ENCODE peak calls at places on chromosome 10, in five cellular contexts. One of them, this sample, is unnamed.

GRCh38 chr10:72106154-72106849 is 18.0 kb upstream of the SPOCK2 start:
- DNase-seq in NCI-H1417: no peak
- DNase-seq in immature natural killer cell: no peak
- DNase-seq in fibroblast of lung: no peak
- DNase-seq in iPS-NIHi11: no peak
- DNase-seq in this sample: no peak

GRCh38 chr10:24854256-24854655 is 98.2 kb downstream of the PRTFDC1 start:
- DNase-seq in iPS-NIHi11: no peak
- DNase-seq in NCI-H1417: no peak
- DNase-seq in fibroblast of lung: no peak
- DNase-seq in immature natural killer cell: no peak
- DNase-seq in this sample: no peak

GRCh38 chr10:101829561-101830315 is 11.5 kb upstream of the OGA start:
- DNase-seq in iPS-NIHi11: peak
- DNase-seq in NCI-H1417: no peak
- DNase-seq in fibroblast of lung: no peak
- DNase-seq in immature natural killer cell: peak
- DNase-seq in this sample: peak

GRCh38 chr10:61609609-61610166 is 53.0 kb upstream of the CABCOCO1 start:
- DNase-seq in fibroblast of lung: no peak
- DNase-seq in iPS-NIHi11: no peak
- DNase-seq in NCI-H1417: no peak
- DNase-seq in immature natural killer cell: no peak
- DNase-seq in this sample: no peak

GRCh38 chr10:49298666-49298989 is 342 bp upstream of the C10orf71 start:
- DNase-seq in immature natural killer cell: no peak
- DNase-seq in iPS-NIHi11: no peak
- DNase-seq in fibroblast of lung: no peak
- DNase-seq in NCI-H1417: no peak
- DNase-seq in this sample: no peak

GRCh38 chr10:93993782-93994668 is at the start of gene PLCE1:
- DNase-seq in NCI-H1417: peak
- DNase-seq in fibroblast of lung: peak
- DNase-seq in immature natural killer cell: no peak
- DNase-seq in iPS-NIHi11: peak
- DNase-seq in this sample: no peak

GRCh38 chr10:96651998-96652431 is 65.2 kb upstream of the TM9SF3 start:
- DNase-seq in fibroblast of lung: no peak
- DNase-seq in iPS-NIHi11: no peak
- DNase-seq in immature natural killer cell: peak
- DNase-seq in NCI-H1417: no peak
- DNase-seq in this sample: no peak

GRCh38 chr10:70234668-70235447 is 1.6 kb upstream of the PPA1 start:
- DNase-seq in iPS-NIHi11: no peak
- DNase-seq in immature natural killer cell: no peak
- DNase-seq in fibroblast of lung: peak
- DNase-seq in NCI-H1417: no peak
- DNase-seq in this sample: no peak

GRCh38 chr10:43136432-43136831 is 1.8 kb upstream of the CSGALNACT2 start:
- DNase-seq in immature natural killer cell: no peak
- DNase-seq in NCI-H1417: no peak
- DNase-seq in fibroblast of lung: no peak
- DNase-seq in iPS-NIHi11: no peak
- DNase-seq in this sample: no peak

GRCh38 chr10:79937661-79938226 is 11.2 kb downstream of the SFTPD start:
- DNase-seq in immature natural killer cell: no peak
- DNase-seq in iPS-NIHi11: no peak
- DNase-seq in NCI-H1417: no peak
- DNase-seq in fibroblast of lung: no peak
- DNase-seq in this sample: no peak

GRCh38 chr10:18473424-18474110 is 177.8 kb downstream of the NSUN6 start:
- DNase-seq in iPS-NIHi11: no peak
- DNase-seq in NCI-H1417: peak
- DNase-seq in fibroblast of lung: peak
- DNase-seq in immature natural killer cell: no peak
- DNase-seq in this sample: no peak

GRCh38 chr10:72564596-72564995 is 61.3 kb downstream of the MICU1 start:
- DNase-seq in immature natural killer cell: no peak
- DNase-seq in fibroblast of lung: peak
- DNase-seq in NCI-H1417: no peak
- DNase-seq in iPS-NIHi11: no peak
- DNase-seq in this sample: no peak

GRCh38 chr10:119700321-119700954 is 25.4 kb upstream of the INPP5F start:
- DNase-seq in fibroblast of lung: no peak
- DNase-seq in NCI-H1417: no peak
- DNase-seq in immature natural killer cell: no peak
- DNase-seq in iPS-NIHi11: no peak
- DNase-seq in this sample: no peak

GRCh38 chr10:24920907-24921881 is 31.2 kb downstream of the PRTFDC1 start:
- DNase-seq in NCI-H1417: no peak
- DNase-seq in immature natural killer cell: peak
- DNase-seq in fibroblast of lung: peak
- DNase-seq in iPS-NIHi11: peak
- DNase-seq in this sample: no peak

GRCh38 chr10:14667270-14667669 is 107.4 kb downstream of the FAM107B start:
- DNase-seq in iPS-NIHi11: no peak
- DNase-seq in immature natural killer cell: no peak
- DNase-seq in fibroblast of lung: no peak
- DNase-seq in NCI-H1417: no peak
- DNase-seq in this sample: no peak

GRCh38 chr10:117621196-117621595 is 78.7 kb downstream of the EMX2 start:
- DNase-seq in immature natural killer cell: no peak
- DNase-seq in NCI-H1417: no peak
- DNase-seq in fibroblast of lung: no peak
- DNase-seq in iPS-NIHi11: no peak
- DNase-seq in this sample: no peak

GRCh38 chr10:14758994-14759664 is 15.6 kb downstream of the FAM107B start:
- DNase-seq in iPS-NIHi11: no peak
- DNase-seq in fibroblast of lung: no peak
- DNase-seq in immature natural killer cell: no peak
- DNase-seq in NCI-H1417: no peak
- DNase-seq in this sample: no peak

GRCh38 chr10:133131053-133131452 is 29.0 kb upstream of the KNDC1 start:
- DNase-seq in iPS-NIHi11: no peak
- DNase-seq in NCI-H1417: no peak
- DNase-seq in fibroblast of lung: no peak
- DNase-seq in immature natural killer cell: no peak
- DNase-seq in this sample: peak

GRCh38 chr10:109838592-109839244 is 84.6 kb downstream of the XPNPEP1 start:
- DNase-seq in fibroblast of lung: no peak
- DNase-seq in immature natural killer cell: no peak
- DNase-seq in NCI-H1417: no peak
- DNase-seq in iPS-NIHi11: no peak
- DNase-seq in this sample: no peak

GRCh38 chr10:30391266-30391665 is 42.2 kb upstream of the MTPAP start:
- DNase-seq in iPS-NIHi11: no peak
- DNase-seq in NCI-H1417: no peak
- DNase-seq in immature natural killer cell: no peak
- DNase-seq in fibroblast of lung: no peak
- DNase-seq in this sample: no peak

GRCh38 chr10:103763374-103764202 is 91.8 kb downstream of the SH3PXD2A start:
- DNase-seq in immature natural killer cell: peak
- DNase-seq in iPS-NIHi11: no peak
- DNase-seq in NCI-H1417: no peak
- DNase-seq in fibroblast of lung: no peak
- DNase-seq in this sample: no peak

GRCh38 chr10:113689574-113689973 is 9.9 kb downstream of the CASP7 start:
- DNase-seq in immature natural killer cell: no peak
- DNase-seq in fibroblast of lung: no peak
- DNase-seq in NCI-H1417: no peak
- DNase-seq in iPS-NIHi11: no peak
- DNase-seq in this sample: no peak

GRCh38 chr10:123203393-123204126 is 49.4 kb downstream of the BUB3 start:
- DNase-seq in immature natural killer cell: no peak
- DNase-seq in NCI-H1417: no peak
- DNase-seq in fibroblast of lung: no peak
- DNase-seq in iPS-NIHi11: no peak
- DNase-seq in this sample: no peak

GRCh38 chr10:630581-631073 is 58.8 kb downstream of the DIP2C start:
- DNase-seq in iPS-NIHi11: no peak
- DNase-seq in immature natural killer cell: no peak
- DNase-seq in NCI-H1417: no peak
- DNase-seq in fibroblast of lung: no peak
- DNase-seq in this sample: no peak

GRCh38 chr10:24974978-24975377 is 22.6 kb upstream of the PRTFDC1 start:
- DNase-seq in NCI-H1417: no peak
- DNase-seq in iPS-NIHi11: no peak
- DNase-seq in immature natural killer cell: no peak
- DNase-seq in fibroblast of lung: peak
- DNase-seq in this sample: no peak

GRCh38 chr10:91185239-91185875 is 35.1 kb upstream of the PCGF5 start:
- DNase-seq in immature natural killer cell: no peak
- DNase-seq in fibroblast of lung: peak
- DNase-seq in iPS-NIHi11: no peak
- DNase-seq in NCI-H1417: no peak
- DNase-seq in this sample: no peak

GRCh38 chr10:73648252-73648651 is 7.0 kb upstream of the MYOZ1 start:
- DNase-seq in immature natural killer cell: no peak
- DNase-seq in iPS-NIHi11: peak
- DNase-seq in NCI-H1417: no peak
- DNase-seq in fibroblast of lung: no peak
- DNase-seq in this sample: no peak

GRCh38 chr10:33193057-33193866 is 141.2 kb downstream of the NRP1 start:
- DNase-seq in NCI-H1417: peak
- DNase-seq in fibroblast of lung: peak
- DNase-seq in immature natural killer cell: peak
- DNase-seq in iPS-NIHi11: peak
- DNase-seq in this sample: peak

GRCh38 chr10:10734356-10735064 is 283.2 kb upstream of the CELF2 start:
- DNase-seq in immature natural killer cell: no peak
- DNase-seq in fibroblast of lung: no peak
- DNase-seq in NCI-H1417: no peak
- DNase-seq in iPS-NIHi11: no peak
- DNase-seq in this sample: no peak

GRCh38 chr10:45602082-45602730 is 70.4 kb downstream of the ZFAND4 start:
- DNase-seq in immature natural killer cell: no peak
- DNase-seq in fibroblast of lung: peak
- DNase-seq in NCI-H1417: no peak
- DNase-seq in iPS-NIHi11: no peak
- DNase-seq in this sample: no peak

GRCh38 chr10:69640196-69640980 is 10.3 kb downstream of the FAM241B start:
- DNase-seq in iPS-NIHi11: no peak
- DNase-seq in fibroblast of lung: no peak
- DNase-seq in NCI-H1417: no peak
- DNase-seq in immature natural killer cell: no peak
- DNase-seq in this sample: peak